ENCODE peak calls at places on chromosomes 16 and 17, in six cellular contexts. J is T-helper 17 cell; Z is CD8-positive, alpha-beta T cell; H is GM23248; D is right lobe of liver; R is cardiac fibroblast. X is an unnamed sample.

GRCh38 chr16:13573903-13574302 is 346.1 kb upstream of the ERCC4 start:
- DNase-seq in J (no peak), Z (no peak), H (no peak), D (no peak), R (no peak), X (no peak)

GRCh38 chr16:424623-425081 is 797 bp upstream of the RAB11FIP3 start:
- DNase-seq in J (no peak), Z (no peak), H (peak), D (peak), R (no peak), X (peak)

GRCh38 chr16:48317614-48318013 is 67.6 kb downstream of the SIAH1 start:
- DNase-seq in J (no peak), Z (no peak), H (peak), D (no peak), R (peak), X (no peak)

GRCh38 chr17:70961341-70961740 is 792.0 kb downstream of the KCNJ2 start:
- DNase-seq in J (no peak), Z (no peak), H (peak), D (no peak), R (peak), X (no peak)

GRCh38 chr16:68644715-68645493 is at the start of gene CDH3:
- DNase-seq in J (no peak), Z (no peak), H (peak), D (no peak), R (no peak), X (peak)

GRCh38 chr17:183021-183420 is 1.6 kb upstream of the DOC2B start:
- DNase-seq in J (no peak), Z (no peak), H (no peak), D (no peak), R (no peak), X (no peak)

GRCh38 chr16:22687031-22687530 is 126.9 kb upstream of the HS3ST2 start:
- DNase-seq in J (no peak), Z (no peak), H (no peak), D (no peak), R (no peak), X (no peak)

GRCh38 chr17:36940313-36941264 is 3.3 kb downstream of the LHX1 start:
- DNase-seq in J (no peak), Z (no peak), H (no peak), D (no peak), R (no peak), X (no peak)

GRCh38 chr17:43784068-43784467 is 3.8 kb downstream of the CFAP97D1 start:
- DNase-seq in J (no peak), Z (no peak), H (peak), D (no peak), R (peak), X (no peak)

GRCh38 chr17:8109669-8110455 is 8.5 kb downstream of the ALOXE3 start:
- DNase-seq in J (peak), Z (peak), H (peak), D (peak), R (peak), X (peak)

GRCh38 chr17:20156196-20157077 is 147.3 kb downstream of the SPECC1 start:
- DNase-seq in J (peak), Z (no peak), H (peak), D (peak), R (peak), X (no peak)

GRCh38 chr17:29048440-29049360 is 5.8 kb downstream of the PIPOX start:
- DNase-seq in J (no peak), Z (no peak), H (peak), D (no peak), R (no peak), X (no peak)

GRCh38 chr17:79546386-79546785 is 64.5 kb downstream of the RBFOX3 start:
- DNase-seq in J (no peak), Z (no peak), H (no peak), D (no peak), R (no peak), X (no peak)

GRCh38 chr17:71114911-71115668 is 945.8 kb downstream of the KCNJ2 start:
- DNase-seq in J (no peak), Z (no peak), H (no peak), D (no peak), R (no peak), X (no peak)

GRCh38 chr17:35314415-35315216 is 58.8 kb downstream of the SLFN11 start:
- DNase-seq in J (no peak), Z (peak), H (peak), D (no peak), R (peak), X (no peak)

GRCh38 chr17:39920218-39921210 is 2.1 kb upstream of the GSDMB start:
- DNase-seq in J (no peak), Z (no peak), H (no peak), D (peak), R (no peak), X (no peak)

GRCh38 chr17:15364615-15365014 is 23.2 kb upstream of the TEKT3 start:
- DNase-seq in J (no peak), Z (no peak), H (peak), D (no peak), R (peak), X (no peak)

GRCh38 chr17:75549246-75550138 is 24.0 kb downstream of the LLGL2 start:
- DNase-seq in J (no peak), Z (no peak), H (no peak), D (no peak), R (no peak), X (peak)

GRCh38 chr16:16991711-16992110 is 479.0 kb downstream of the XYLT1 start:
- DNase-seq in J (no peak), Z (no peak), H (no peak), D (no peak), R (no peak), X (no peak)

GRCh38 chr17:50268632-50269287 is 5.5 kb upstream of the TMEM92 start:
- DNase-seq in J (no peak), Z (no peak), H (no peak), D (no peak), R (peak), X (no peak)

GRCh38 chr16:22206847-22207714 is 1.0 kb downstream of the EEF2K start:
- DNase-seq in J (peak), Z (peak), H (peak), D (peak), R (peak), X (peak)

GRCh38 chr16:2432801-2433505 is 3.7 kb downstream of the CCNF start:
- DNase-seq in J (no peak), Z (no peak), H (no peak), D (no peak), R (no peak), X (no peak)

GRCh38 chr16:15825750-15826305 is 31.0 kb downstream of the MYH11 start:
- DNase-seq in J (no peak), Z (no peak), H (no peak), D (no peak), R (no peak), X (no peak)

GRCh38 chr17:304461-304860 is 48.1 kb downstream of the RPH3AL start:
- DNase-seq in J (no peak), Z (no peak), H (peak), D (peak), R (no peak), X (peak)

GRCh38 chr17:70073326-70073725 is 1.7 kb upstream of the KCNJ16 start:
- DNase-seq in J (no peak), Z (no peak), H (no peak), D (no peak), R (no peak), X (no peak)

GRCh38 chr17:9098242-9098641 is 76.9 kb downstream of the NTN1 start:
- DNase-seq in J (no peak), Z (no peak), H (no peak), D (no peak), R (no peak), X (no peak)

GRCh38 chr17:31497994-31498826 is 106.7 kb downstream of the RAB11FIP4 start:
- DNase-seq in J (no peak), Z (no peak), H (no peak), D (peak), R (no peak), X (peak)

GRCh38 chr17:74445156-74445555 is 13.3 kb downstream of the GPRC5C start:
- DNase-seq in J (no peak), Z (no peak), H (no peak), D (no peak), R (no peak), X (peak)